ENCODE peak calls at places on chromosomes 3 and 15, in six cellular contexts. X is H7, Y is fibroblast of pulmonary artery, T is brain microvascular endothelial cell, G is right cardiac atrium, V is adrenal gland. Q is an unnamed sample.

GRCh38 chr15:42104095-42104891 is 9.9 kb upstream of the PLA2G4D start:
- DNase-seq in X (no peak), V (no peak), G (no peak), Y (peak; percentile 55), T (no peak), Q (no peak)

GRCh38 chr3:127461286-127461685 is 129.2 kb downstream of the TPRA1 start:
- DNase-seq in G (no peak), V (no peak), Y (no peak), X (no peak), T (no peak), Q (no peak)

GRCh38 chr15:60122691-60123090 is 118.6 kb downstream of the FOXB1 start:
- DNase-seq in Y (no peak), T (no peak), X (no peak), G (no peak), V (no peak), Q (no peak)

GRCh38 chr3:32216172-32216783 is 22.2 kb upstream of the CMTM8 start:
- DNase-seq in T (no peak), V (no peak), G (no peak), Y (no peak), X (no peak), Q (no peak)

GRCh38 chr3:14632445-14632930 is 19.1 kb upstream of the CCDC174 start:
- DNase-seq in X (no peak), V (no peak), T (no peak), G (no peak), Y (no peak), Q (no peak)

GRCh38 chr3:56923546-56924224 is 121.9 kb upstream of the ARHGEF3 start:
- DNase-seq in Y (peak; percentile 90), G (peak; percentile 60), X (no peak), T (peak; percentile 22), V (peak; percentile 29), Q (no peak)

GRCh38 chr3:25002052-25002451 is 426.0 kb upstream of the RARB start:
- DNase-seq in Y (no peak), G (no peak), X (no peak), T (no peak), V (no peak), Q (no peak)

GRCh38 chr3:106628407-106628806 is 748.8 kb upstream of the CCDC54 start:
- DNase-seq in T (peak; percentile 25), G (no peak), X (no peak), Y (peak; percentile 67), V (no peak), Q (no peak)

GRCh38 chr15:42891569-42891968 is 29.0 kb downstream of the TTBK2 start:
- DNase-seq in V (no peak), T (peak; percentile 17), G (no peak), X (no peak), Y (no peak), Q (no peak)

GRCh38 chr3:132315851-132316250 is 1.4 kb upstream of the ACP3 start:
- DNase-seq in X (no peak), T (no peak), G (no peak), Y (peak; percentile 20), V (no peak), Q (no peak)

GRCh38 chr15:81023483-81024264 is 23.0 kb downstream of the TLNRD1 start:
- DNase-seq in V (peak; percentile 91), X (no peak), T (peak; percentile 45), G (peak; percentile 91), Y (peak; percentile 80), Q (no peak)

GRCh38 chr3:152185941-152186630 is 82.6 kb upstream of the MBNL1 start:
- DNase-seq in Y (no peak), T (no peak), G (no peak), V (no peak), X (no peak), Q (no peak)

GRCh38 chr3:105527538-105527937 is 160.8 kb downstream of the ALCAM start:
- DNase-seq in X (no peak), Y (no peak), V (no peak), G (no peak), T (no peak), Q (no peak)

GRCh38 chr3:102142379-102143058 is 292.3 kb upstream of the ZPLD1 start:
- DNase-seq in T (peak; percentile 53), X (no peak), Y (peak; percentile 64), V (no peak), G (no peak), Q (no peak)

GRCh38 chr15:69061414-69061842 is 46.9 kb downstream of the NOX5 start:
- DNase-seq in Y (no peak), G (no peak), X (no peak), V (no peak), T (no peak), Q (no peak)

GRCh38 chr3:145170101-145170500 is 990.9 kb downstream of the PLOD2 start:
- DNase-seq in V (no peak), G (no peak), X (no peak), Y (no peak), T (no peak), Q (no peak)

GRCh38 chr15:85374831-85375230 is 5.6 kb upstream of the AKAP13 start:
- DNase-seq in V (no peak), X (no peak), T (no peak), G (no peak), Y (no peak), Q (no peak)

GRCh38 chr3:127886276-127886862 is 28.7 kb upstream of the KBTBD12 start:
- DNase-seq in T (no peak), G (peak; percentile 22), Y (no peak), V (no peak), X (no peak), Q (no peak)

GRCh38 chr15:74573987-74574386 is 33.0 kb downstream of the ARID3B start:
- DNase-seq in V (no peak), G (no peak), Y (peak; percentile 50), X (no peak), T (peak; percentile 48), Q (no peak)

GRCh38 chr3:149744630-149745029 is 7.7 kb downstream of the COMMD2 start:
- DNase-seq in Y (no peak), X (no peak), V (no peak), G (no peak), T (no peak), Q (no peak)

GRCh38 chr3:11603628-11604027 is 40.1 kb downstream of the VGLL4 start:
- DNase-seq in T (peak; percentile 97), Y (peak; percentile 96), X (no peak), V (no peak), G (peak; percentile 78), Q (no peak)

GRCh38 chr3:194218646-194219453 is 82.9 kb downstream of the HES1 start:
- DNase-seq in X (no peak), Y (no peak), G (no peak), T (no peak), V (no peak), Q (no peak)

GRCh38 chr3:139928708-139929505 is 6.1 kb upstream of the CLSTN2 start:
- DNase-seq in T (peak; percentile 18), X (no peak), G (no peak), V (no peak), Y (no peak), Q (no peak)

GRCh38 chr3:194087995-194088841 is 47.7 kb upstream of the HES1 start:
- DNase-seq in V (no peak), Y (no peak), G (no peak), X (no peak), T (no peak), Q (no peak)

GRCh38 chr3:147943265-147943945 is 534.2 kb downstream of the ZIC1 start:
- DNase-seq in V (no peak), G (no peak), T (peak; percentile 89), X (no peak), Y (peak; percentile 84), Q (no peak)

GRCh38 chr3:13927295-13927694 is 47.4 kb upstream of the WNT7A start:
- DNase-seq in Y (no peak), G (no peak), T (no peak), X (no peak), V (no peak), Q (no peak)

GRCh38 chr15:81981888-81982287 is 63.9 kb downstream of the MEX3B start:
- DNase-seq in G (no peak), X (no peak), T (no peak), V (no peak), Y (no peak), Q (no peak)

GRCh38 chr3:119810018-119810435 is 28.1 kb downstream of the NR1I2 start:
- DNase-seq in Y (peak; percentile 31), G (peak; percentile 61), T (peak; percentile 9), V (peak; percentile 42), X (no peak), Q (no peak)

GRCh38 chr15:95375281-95375680 is 955.2 kb upstream of the NR2F2 start:
- DNase-seq in V (no peak), X (no peak), G (no peak), T (no peak), Y (no peak), Q (no peak)
- H3K4me3 ChIP-seq in V (no peak overlapping the region), X (no peak overlapping the region), G (no peak overlapping the region), T (no peak overlapping the region), Y (no peak overlapping the region), Q (no peak overlapping the region)

GRCh38 chr3:66038726-66039589 is at the start of gene MAGI1:
- DNase-seq in X (peak; percentile 98), T (peak; percentile 92), Y (peak; percentile 96), V (peak; percentile 93), G (peak; percentile 96), Q (peak; percentile 72)

GRCh38 chr3:66038384-66038725 is 363 bp downstream of the MAGI1 start:
- DNase-seq in V (peak; percentile 66), Y (no peak), X (no peak), T (no peak), G (no peak), Q (no peak)

GRCh38 chr3:66041116-66041515 is 2.4 kb upstream of the MAGI1 start:
- DNase-seq in T (no peak), X (no peak), Y (peak; percentile 42), G (no peak), V (no peak), Q (no peak)

GRCh38 chr3:66037986-66038369 is 740 bp downstream of the MAGI1 start:
- DNase-seq in G (peak; percentile 61), Y (no peak), V (no peak), T (no peak), X (peak; percentile 65), Q (no peak)

GRCh38 chr3:66039590-66039887 is 821 bp upstream of the MAGI1 start:
- DNase-seq in T (peak; percentile 28), Y (peak; percentile 40), X (peak; percentile 79), G (peak; percentile 88), V (peak; percentile 63), Q (no peak)
- H3K4me3 ChIP-seq in T (peak overlapping the region; percentile 66), Y (peak overlapping the region; percentile 66), X (peak overlapping the region; percentile 68), G (peak overlapping the region; percentile 79), V (peak overlapping the region; percentile 49), Q (peak overlapping the region; percentile 66)

DNA sequence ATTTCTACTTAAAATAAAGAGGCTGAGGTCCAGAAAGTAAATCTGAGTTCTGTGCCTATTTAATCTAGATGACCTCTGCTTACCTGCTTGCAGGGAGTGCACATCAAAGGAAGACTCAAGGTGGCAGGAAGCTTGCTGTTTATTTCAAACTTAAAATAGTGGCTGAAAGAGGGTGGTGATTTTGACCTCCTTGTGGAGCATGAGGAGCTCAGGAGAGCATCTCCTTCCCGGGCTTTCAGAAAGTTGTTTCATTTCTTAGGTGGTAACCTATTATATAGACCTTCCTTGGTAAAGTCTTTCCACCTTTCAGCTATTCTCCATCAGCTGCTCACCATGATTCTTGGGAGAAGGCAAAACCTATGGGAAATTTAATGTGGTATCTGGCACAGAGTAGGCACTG is 494 bp downstream of the GCSAM start:
- DNase-seq in Y (no peak), G (no peak), X (no peak), T (no peak), V (no peak), Q (no peak)
- H3K4me3 ChIP-seq in Y (no peak overlapping the region), G (no peak overlapping the region), X (no peak overlapping the region), T (no peak overlapping the region), V (no peak overlapping the region), Q (no peak overlapping the region)

DNA sequence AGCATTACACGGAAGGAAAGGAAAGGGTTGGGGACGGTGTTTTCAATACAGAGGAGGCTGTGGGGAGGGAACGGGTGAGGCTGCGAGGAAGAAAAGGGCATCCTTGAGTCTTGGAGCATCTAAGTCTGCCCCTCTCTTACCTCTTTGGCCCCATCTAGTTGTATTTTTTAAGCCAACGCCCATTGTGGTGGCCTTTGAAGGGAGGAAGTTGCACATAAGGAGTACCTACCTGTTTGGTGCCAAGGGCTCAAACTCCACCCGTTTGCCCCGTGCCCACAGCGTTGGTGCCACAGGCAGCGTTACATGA is 146.1 kb upstream of the UMPS start:
- DNase-seq in V (no peak), Y (no peak), X (no peak), T (no peak), G (no peak), Q (no peak)
- H3K4me3 ChIP-seq in V (peak overlapping the region; percentile 69), Y (no peak overlapping the region), X (peak overlapping the region; percentile 62), T (peak overlapping the region; percentile 57), G (peak overlapping the region; percentile 50), Q (peak overlapping the region; percentile 36)

Q was measured in iPS DF 6.9.